ENCODE peak calls at places on chromosomes 7 and 10, in ten cellular contexts. D, M, K, E, L, Y, Q, F, R and Z are unnamed samples.

GRCh38 chr10:100143756-100144155 is 42.1 kb downstream of the ERLIN1 start:
- DNase-seq in Y (no peak), D (no peak), K (no peak), E (no peak), Q (no peak), M (no peak), L (no peak), F (no peak), R (no peak), Z (no peak)

GRCh38 chr10:4057725-4058513 is 272.9 kb upstream of the KLF6 start:
- DNase-seq in Q (no peak), R (peak; percentile 36), E (no peak), M (no peak), Y (no peak), K (no peak), D (no peak), L (no peak), F (no peak), Z (peak; percentile 17)

GRCh38 chr7:1397491-1398327 is 61.6 kb downstream of the MICALL2 start:
- DNase-seq in K (no peak), R (peak; percentile 55), M (no peak), D (no peak), L (no peak), Y (no peak), E (no peak), F (no peak), Q (no peak), Z (peak; percentile 19)

GRCh38 chr10:114925675-114926204 is 12.3 kb upstream of the TRUB1 start:
- DNase-seq in L (no peak), Q (no peak), Y (no peak), E (no peak), M (no peak), D (no peak), F (no peak), R (peak; percentile 52), K (peak; percentile 37), Z (peak; percentile 74)

GRCh38 chr7:131424219-131424822 is 96.6 kb downstream of the MKLN1 start:
- DNase-seq in F (no peak), Q (no peak), L (peak; percentile 6), R (peak; percentile 44), E (peak; percentile 28), Y (peak; percentile 16), K (no peak), D (peak; percentile 15), M (peak; percentile 42), Z (peak; percentile 56)

GRCh38 chr10:79293841-79294705 is 53.2 kb upstream of the PPIF start:
- DNase-seq in F (no peak), Q (no peak), L (peak; percentile 71), M (no peak), E (no peak), Y (no peak), D (no peak), R (peak; percentile 56), K (no peak), Z (peak; percentile 22)

GRCh38 chr7:82255706-82256105 is 187.9 kb downstream of the CACNA2D1 start:
- DNase-seq in R (no peak), K (no peak), M (no peak), F (no peak), L (no peak), D (no peak), Q (no peak), E (no peak), Y (no peak), Z (no peak)

GRCh38 chr10:108601856-108602255 is 1321.5 kb downstream of the XPNPEP1 start:
- DNase-seq in Q (no peak), K (no peak), Y (no peak), D (no peak), R (peak; percentile 7), F (no peak), E (no peak), M (no peak), L (no peak), Z (peak; percentile 41)

GRCh38 chr10:118238573-118239240 is 103.4 kb downstream of the FAM204A start:
- DNase-seq in E (no peak), D (no peak), Q (no peak), F (no peak), L (no peak), R (peak; percentile 36), M (no peak), Y (no peak), K (no peak), Z (no peak)

GRCh38 chr7:17524746-17525145 is 226.3 kb downstream of the AHR start:
- DNase-seq in Q (no peak), L (no peak), K (no peak), F (no peak), M (no peak), Y (no peak), D (no peak), E (no peak), R (peak; percentile 79), Z (peak; percentile 89)

GRCh38 chr7:124497209-124497608 is 268.4 kb downstream of the GPR37 start:
- DNase-seq in Q (no peak), R (no peak), Y (no peak), L (no peak), E (no peak), F (no peak), K (no peak), D (no peak), M (no peak), Z (no peak)

GRCh38 chr10:130159395-130159794 is 23.2 kb downstream of the GLRX3 start:
- DNase-seq in M (no peak), Y (no peak), D (no peak), Q (no peak), R (no peak), K (no peak), E (no peak), L (no peak), F (no peak), Z (no peak)

GRCh38 chr7:83149466-83149865 is 13.2 kb downstream of the PCLO start:
- DNase-seq in L (no peak), K (no peak), R (peak; percentile 81), D (no peak), Q (no peak), Y (no peak), F (no peak), E (no peak), M (no peak), Z (peak; percentile 59)

GRCh38 chr10:29022513-29022912 is 266.4 kb upstream of the LYZL1 start:
- DNase-seq in Q (no peak), F (no peak), K (no peak), Y (no peak), M (no peak), R (no peak), L (no peak), E (no peak), D (no peak), Z (no peak)

GRCh38 chr10:115710136-115710535 is 562.9 kb downstream of the GFRA1 start:
- DNase-seq in D (no peak), M (no peak), F (no peak), L (no peak), K (no peak), Y (no peak), E (no peak), R (peak; percentile 4), Q (no peak), Z (no peak)

GRCh38 chr7:3005257-3005656 is 38.4 kb downstream of the CARD11 start:
- DNase-seq in E (no peak), R (peak; percentile 12), F (no peak), Y (no peak), K (no peak), D (no peak), L (no peak), Q (no peak), M (no peak), Z (no peak)

GRCh38 chr10:79985481-79986072 is 36.7 kb upstream of the SFTPD start:
- DNase-seq in Y (no peak), E (no peak), L (no peak), F (no peak), D (no peak), M (no peak), R (no peak), K (no peak), Q (no peak), Z (no peak)

GRCh38 chr7:5598261-5598761 is 174.7 kb upstream of the TNRC18 start:
- DNase-seq in D (peak; percentile 10), E (no peak), L (no peak), K (no peak), R (peak; percentile 30), Q (no peak), Y (no peak), F (no peak), M (no peak), Z (no peak)

GRCh38 chr7:26508481-26508880 is 216.8 kb downstream of the SNX10 start:
- DNase-seq in M (peak; percentile 62), Q (no peak), Y (no peak), F (no peak), D (no peak), R (no peak), E (peak; percentile 60), K (no peak), L (no peak), Z (no peak)

GRCh38 chr10:70812814-70813213 is 2.9 kb upstream of the SGPL1 start:
- DNase-seq in K (no peak), Y (no peak), F (no peak), M (no peak), Q (no peak), L (no peak), D (no peak), R (no peak), E (peak; percentile 31), Z (no peak)

GRCh38 chr7:40192036-40192435 is 57.2 kb downstream of the SUGCT start:
- DNase-seq in M (no peak), K (no peak), Y (no peak), L (no peak), Q (no peak), E (no peak), R (peak; percentile 80), D (no peak), F (no peak), Z (no peak)

GRCh38 chr7:107244613-107245012 is 75.8 kb downstream of the HBP1 start:
- DNase-seq in R (no peak), L (no peak), F (no peak), K (no peak), Y (no peak), E (no peak), M (no peak), Q (no peak), D (no peak), Z (no peak)

GRCh38 chr10:5234106-5234877 is 37.7 kb downstream of the AKR1C4 start:
- DNase-seq in R (peak; percentile 96), E (no peak), M (no peak), Y (no peak), Q (no peak), L (peak; percentile 93), K (no peak), D (no peak), F (no peak), Z (no peak)

GRCh38 chr7:154744226-154744860 is 258.6 kb downstream of the PAXIP1 start:
- DNase-seq in Q (no peak), E (peak; percentile 26), M (peak; percentile 12), Y (peak; percentile 62), R (no peak), D (peak; percentile 79), L (no peak), K (peak; percentile 52), F (peak; percentile 79), Z (no peak)

GRCh38 chr7:27184342-27185012 is 555 bp downstream of the HOXA11 start:
- DNase-seq in E (no peak), R (peak; percentile 21), Y (no peak), Q (no peak), L (no peak), M (no peak), F (no peak), D (no peak), K (no peak), Z (no peak)

GRCh38 chr7:11737723-11738122 is 94.3 kb downstream of the THSD7A start:
- DNase-seq in K (no peak), Y (no peak), L (no peak), E (no peak), D (no peak), Q (no peak), R (peak; percentile 39), M (no peak), F (no peak), Z (peak; percentile 38)

GRCh38 chr7:129635300-129636029 is 23.9 kb downstream of the NRF1 start:
- DNase-seq in Q (peak; percentile 60), E (peak; percentile 43), L (peak; percentile 67), F (peak; percentile 68), M (peak; percentile 55), D (peak; percentile 80), Y (peak; percentile 77), K (peak; percentile 69), R (peak; percentile 86), Z (peak; percentile 72)

GRCh38 chr7:82044497-82045080 is 274.7 kb upstream of the HGF start:
- DNase-seq in K (peak; percentile 6), R (peak; percentile 62), D (peak; percentile 16), M (peak; percentile 48), Q (no peak), L (no peak), Y (no peak), E (peak; percentile 8), F (peak; percentile 36), Z (peak; percentile 64)